ENCODE peak calls at places on chromosomes 4 and X, in four cellular contexts. T is uterus, M is Peyer's patch, X is endodermal cell. P is an unnamed sample.

GRCh38 chr4:88136249-88136648 is 22.2 kb downstream of the ABCG2 start:
- DNase-seq in T (no peak), M (no peak), X (no peak), P (no peak)

GRCh38 chr4:102272318-102272717 is 73.0 kb downstream of the SLC39A8 start:
- DNase-seq in T (no peak), M (no peak), X (no peak), P (no peak)

GRCh38 chr4:59223292-59223941 is 1976.7 kb upstream of the ADGRL3 start:
- DNase-seq in T (no peak), M (no peak), X (no peak), P (no peak)

GRCh38 chr4:20881658-20882057 is 181.4 kb downstream of the PACRGL start:
- DNase-seq in T (no peak), M (no peak), X (no peak), P (no peak)

GRCh38 chr4:121950680-121951569 is 935 bp downstream of the TRPC3 start:
- DNase-seq in T (peak), M (peak), X (peak), P (no peak)

GRCh38 chr4:54658321-54659093 is 750 bp downstream of the KIT start:
- DNase-seq in T (peak), M (no peak), X (peak), P (no peak)

GRCh38 chr4:98611649-98612317 is 46.6 kb downstream of the TSPAN5 start:
- DNase-seq in T (no peak), M (no peak), X (no peak), P (no peak)

GRCh38 chrX:3651272-3651671 is 62.2 kb downstream of the PRKX start:
- DNase-seq in T (no peak), M (no peak), X (no peak), P (no peak)

GRCh38 chr4:107930821-107931774 is at the start of gene CYP2U1:
- DNase-seq in T (peak), M (peak), X (peak), P (peak)

GRCh38 chr4:1245481-1246051 is 3.4 kb downstream of the CTBP1 start:
- DNase-seq in T (no peak), M (no peak), X (peak), P (no peak)
- H3K27ac ChIP-seq in T (peak), M (no peak), X (no peak), P (no peak)

DNA sequence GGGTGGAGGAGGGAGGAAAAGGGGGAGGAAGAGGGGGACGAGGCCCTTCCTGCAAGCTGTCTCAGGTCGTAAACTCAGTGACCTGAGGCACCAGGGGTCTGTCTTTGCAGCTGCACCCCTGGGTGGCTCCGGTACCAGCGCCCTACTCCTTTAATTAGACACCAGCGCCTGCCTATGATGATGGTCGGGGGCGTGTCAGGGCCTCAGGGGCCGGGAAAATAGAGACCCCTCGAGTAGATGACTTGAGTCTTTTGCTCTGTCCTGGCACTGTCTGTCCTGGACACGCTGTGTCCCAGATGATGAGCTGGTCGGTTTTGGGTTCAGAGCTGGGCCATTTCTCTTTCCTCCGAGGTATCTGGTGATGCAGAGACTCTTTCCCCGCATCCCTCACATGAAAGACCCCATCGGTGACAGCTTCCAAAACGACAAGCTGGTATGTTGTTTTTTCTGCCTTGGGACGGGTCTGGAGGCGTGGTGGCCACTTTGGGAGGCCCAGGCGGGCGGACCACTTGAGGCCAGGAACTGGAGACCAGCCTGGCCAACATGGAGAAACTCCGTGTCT is 11.2 kb downstream of the SLC25A6 start:
- DNase-seq in T (no peak), M (peak), X (peak), P (no peak)
- H3K27ac ChIP-seq in T (no peak), M (no peak), X (no peak), P (no peak)

GRCh38 chrX:20686256-20686655 is 419.5 kb upstream of the RPS6KA3 start:
- DNase-seq in T (no peak), M (no peak), X (no peak), P (no peak)
- H3K27ac ChIP-seq in T (no peak), M (no peak), X (no peak), P (no peak)

GRCh38 chr4:186021461-186022167 is 47.3 kb upstream of the TLR3 start:
- DNase-seq in T (no peak), M (no peak), X (peak), P (no peak)

GRCh38 chr4:186020793-186021407 is 48.1 kb upstream of the TLR3 start:
- DNase-seq in T (no peak), M (no peak), X (peak), P (no peak)

GRCh38 chr4:186019264-186019663 is 49.7 kb upstream of the TLR3 start:
- DNase-seq in T (no peak), M (no peak), X (no peak), P (no peak)

GRCh38 chr4:186018756-186019155 is 50.2 kb upstream of the TLR3 start:
- DNase-seq in T (no peak), M (no peak), X (no peak), P (no peak)

GRCh38 chr4:186020106-186020792 is 48.7 kb upstream of the TLR3 start:
- DNase-seq in T (no peak), M (no peak), X (peak), P (no peak)
- H3K27ac ChIP-seq in T (no peak), M (no peak), X (no peak), P (no peak)

GRCh38 chrX:72100824-72101351 is 30.8 kb downstream of the RTL5 start:
- DNase-seq in T (no peak), M (peak), X (no peak), P (peak)
- H3K27ac ChIP-seq in T (no peak), M (no peak), X (no peak), P (no peak)

DNA sequence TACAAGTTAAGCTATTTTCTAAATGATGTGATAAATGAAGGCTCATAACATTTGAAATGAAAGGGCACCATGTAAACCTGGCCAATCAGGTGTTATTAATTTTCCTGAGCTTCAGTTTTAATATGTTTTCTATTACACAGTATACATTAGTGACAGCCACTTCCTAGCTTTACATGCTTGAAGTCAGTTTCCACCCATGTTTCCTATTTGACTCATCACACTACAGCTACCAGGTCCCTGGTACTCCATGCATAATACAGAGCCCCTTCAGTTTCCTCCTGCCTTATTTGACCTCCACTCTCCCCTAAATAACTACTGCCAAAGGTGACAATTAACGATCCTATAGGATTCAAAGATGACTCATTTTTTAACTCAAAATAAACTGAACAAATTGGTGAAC is 18.3 kb downstream of the ZNF518B start:
- DNase-seq in T (no peak), M (no peak), X (no peak), P (no peak)
- H3K27ac ChIP-seq in T (no peak), M (no peak), X (no peak), P (no peak)

GRCh38 chr4:109410226-109410625 is 23.4 kb upstream of the SEC24B start:
- DNase-seq in T (no peak), M (no peak), X (no peak), P (no peak)
- H3K27ac ChIP-seq in T (no peak), M (no peak), X (no peak), P (no peak)

DNA sequence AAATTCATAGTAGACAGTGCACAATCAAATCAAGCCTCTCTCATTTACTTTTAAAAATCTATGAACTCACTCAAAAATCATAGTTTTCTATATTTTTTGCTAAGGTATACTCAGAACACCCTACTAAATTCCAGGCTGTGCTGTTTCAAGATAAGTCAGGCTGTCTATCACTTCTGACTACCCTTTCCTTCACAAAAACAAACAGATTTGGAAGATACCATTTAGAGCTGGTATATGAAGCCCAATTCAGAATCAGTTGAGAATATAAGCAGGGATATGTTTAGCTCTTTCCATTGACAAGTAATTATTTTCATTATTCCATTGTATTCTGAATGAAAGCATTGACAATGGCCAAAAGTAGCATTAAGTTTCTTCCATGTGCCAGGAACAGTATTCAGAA is 53.1 kb downstream of the CXCL1 start:
- DNase-seq in T (no peak), M (no peak), X (no peak), P (no peak)
- H3K27ac ChIP-seq in T (no peak), M (no peak), X (no peak), P (no peak)

GRCh38 chr4:8142556-8142955 is 16.1 kb downstream of the ABLIM2 start:
- DNase-seq in T (no peak), M (no peak), X (no peak), P (no peak)

GRCh38 chr4:8144359-8144758 is 14.3 kb downstream of the ABLIM2 start:
- DNase-seq in T (no peak), M (no peak), X (peak), P (no peak)

GRCh38 chr4:8143392-8144140 is 15.0 kb downstream of the ABLIM2 start:
- DNase-seq in T (no peak), M (no peak), X (no peak), P (no peak)

GRCh38 chr4:8140915-8141314 is 17.7 kb downstream of the ABLIM2 start:
- DNase-seq in T (no peak), M (no peak), X (no peak), P (no peak)

DNA sequence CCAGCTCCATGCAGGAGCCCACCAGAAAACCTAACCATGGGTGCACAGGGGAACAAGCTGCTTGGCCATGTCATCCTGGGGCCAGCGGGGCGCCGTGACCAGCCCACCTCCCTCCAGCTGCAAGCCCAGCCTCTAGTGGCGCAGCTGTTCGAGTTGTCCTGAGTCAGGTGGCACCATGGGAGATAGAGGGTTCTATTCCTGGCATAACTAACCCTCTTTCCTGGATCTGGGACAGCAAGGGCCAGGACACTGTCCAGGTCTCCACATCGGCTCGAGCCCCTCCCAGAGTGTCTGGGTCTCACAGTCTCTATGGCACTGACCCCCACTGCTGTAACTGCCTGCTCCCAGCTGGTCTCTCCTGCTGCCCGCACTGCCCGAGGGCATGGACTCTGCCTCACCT is 16.7 kb downstream of the ABLIM2 start:
- DNase-seq in T (no peak), M (no peak), X (no peak), P (no peak)
- H3K27ac ChIP-seq in T (no peak), M (no peak), X (no peak), P (no peak)

DNA sequence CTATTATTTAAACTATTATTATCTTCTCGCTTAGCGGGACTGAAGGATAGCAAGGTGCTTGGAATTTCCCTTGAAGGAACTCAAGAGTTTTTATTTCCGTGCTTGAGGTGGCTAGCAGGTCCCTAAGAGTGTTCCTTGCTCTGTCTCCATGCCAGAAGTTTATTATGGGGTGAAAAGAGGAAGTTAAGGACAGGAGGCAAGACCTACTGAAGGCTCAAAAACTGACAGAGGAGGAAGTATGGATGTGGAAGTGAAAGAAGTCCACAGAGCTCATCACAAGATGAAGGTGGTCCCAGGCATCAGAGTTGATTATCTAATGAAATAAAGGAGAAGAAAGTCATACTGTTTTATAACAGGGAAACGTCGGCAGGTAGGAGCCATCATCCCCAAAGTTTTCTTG is 9.5 kb downstream of the MGST2 start:
- DNase-seq in T (no peak), M (no peak), X (no peak), P (no peak)
- H3K27ac ChIP-seq in T (no peak), M (no peak), X (no peak), P (no peak)